ENCODE peak calls at places on chromosomes 4 and X, in seven cellular contexts. I is H9; Y is activated CD8-positive, alpha-beta memory T cell treated with anti-CD3 and anti-CD28 coated beads for 1 hour; A is NCI-H2171 treated with DMSO at 0.1 percent for 48 hours; T is stimulated activated CD4-positive, alpha-beta T cell treated with anti-CD3 and anti-CD28 coated beads, Interleukin-15, amount 100 ng/mL, for 1 hour; N is Kasumi-1; F is C1 segment of cervical spinal cord. X is an unnamed sample.

GRCh38 chr4:141102367-141102766 is 30.9 kb downstream of the RNF150 start:
- DNase-seq in Y (no peak), I (no peak), A (no peak), F (no peak), N (no peak), T (no peak), X (no peak)

GRCh38 chr4:152673489-152673888 is 6.3 kb downstream of the TMEM154 start:
- DNase-seq in T (no peak), F (no peak), A (no peak), Y (no peak), I (no peak), N (no peak), X (no peak)

GRCh38 chr4:125313989-125314602 is 659 bp upstream of the FAT4 start:
- DNase-seq in Y (no peak), I (no peak), A (no peak), T (no peak), N (no peak), F (no peak), X (no peak)

GRCh38 chrX:6526564-6526963 is 8.4 kb downstream of the VCX3A start:
- DNase-seq in Y (no peak), A (no peak), T (no peak), I (no peak), N (no peak), F (no peak), X (no peak)

GRCh38 chr4:27066591-27066990 is 205.9 kb downstream of the STIM2 start:
- DNase-seq in F (no peak), T (no peak), Y (no peak), A (no peak), N (peak; percentile 94), I (peak; percentile 1), X (no peak)

GRCh38 chr4:164252286-164252685 is 501.6 kb upstream of the SMIM31 start:
- DNase-seq in A (no peak), T (no peak), N (no peak), I (peak; percentile 70), Y (no peak), F (no peak), X (no peak)

GRCh38 chrX:133185119-133185518 is 33.0 kb downstream of the TFDP3 start:
- DNase-seq in Y (no peak), T (no peak), I (peak; percentile 29), A (no peak), F (no peak), N (no peak), X (no peak)

GRCh38 chr4:99945718-99946345 is 586 bp downstream of the DNAJB14 start:
- DNase-seq in T (no peak), I (no peak), A (peak; percentile 16), Y (peak; percentile 2), N (peak; percentile 20), F (no peak), X (no peak)

GRCh38 chr4:188550296-188550695 is 411.1 kb downstream of the TRIML1 start:
- DNase-seq in N (no peak), F (no peak), Y (no peak), T (no peak), I (no peak), A (no peak), X (no peak)

GRCh38 chr4:101217353-101218031 is 129.8 kb downstream of the PPP3CA start:
- DNase-seq in T (no peak), F (no peak), N (no peak), I (no peak), Y (no peak), A (no peak), X (no peak)

GRCh38 chrX:45358417-45358816 is 157.7 kb upstream of the DIPK2B start:
- DNase-seq in T (no peak), F (no peak), I (no peak), A (no peak), N (no peak), Y (no peak), X (no peak)

GRCh38 chrX:132165651-132166050 is 37.8 kb upstream of the FRMD7 start:
- DNase-seq in I (no peak), F (no peak), A (no peak), T (no peak), N (no peak), Y (no peak), X (no peak)

GRCh38 chrX:13756381-13756780 is 21.8 kb downstream of the OFD1 start:
- DNase-seq in F (no peak), I (no peak), Y (no peak), A (no peak), N (no peak), T (no peak), X (no peak)

GRCh38 chr4:112516401-112517066 is 554 bp upstream of the NEUROG2 start:
- DNase-seq in A (peak; percentile 19), I (peak; percentile 83), Y (no peak), F (no peak), N (no peak), T (no peak), X (no peak)

GRCh38 chrX:88613338-88613737 is 133.7 kb upstream of the CPXCR1 start:
- DNase-seq in N (peak; percentile 3), T (no peak), A (peak; percentile 1), I (peak; percentile 32), F (no peak), Y (no peak), X (no peak)

GRCh38 chr4:147596976-147597375 is 20.2 kb upstream of the TMEM184C start:
- DNase-seq in A (no peak), T (no peak), Y (no peak), N (no peak), I (no peak), F (no peak), X (no peak)

GRCh38 chr4:3467601-3468031 is 4.5 kb downstream of the DOK7 start:
- DNase-seq in T (no peak), A (no peak), F (no peak), N (no peak), Y (no peak), I (no peak), X (no peak)

GRCh38 chr4:44368413-44369167 is 80.0 kb downstream of the KCTD8 start:
- DNase-seq in T (no peak), A (no peak), F (no peak), Y (no peak), I (no peak), N (no peak), X (no peak)

GRCh38 chr4:17276821-17277220 is 235.1 kb downstream of the QDPR start:
- DNase-seq in F (no peak), I (no peak), T (no peak), A (no peak), Y (no peak), N (no peak), X (no peak)

GRCh38 chr4:67126115-67126514 is 419.2 kb downstream of the CENPC start:
- DNase-seq in I (no peak), N (no peak), T (no peak), F (no peak), A (no peak), Y (no peak), X (no peak)

GRCh38 chr4:90845777-90846176 is 718.6 kb downstream of the CCSER1 start:
- DNase-seq in F (no peak), T (no peak), N (peak; percentile 7), I (no peak), Y (no peak), A (no peak), X (no peak)

GRCh38 chr4:79661196-79661595 is 253.2 kb upstream of the GK2 start:
- DNase-seq in Y (no peak), I (no peak), A (no peak), N (no peak), T (no peak), F (no peak), X (no peak)

GRCh38 chrX:20066968-20067708 is 49.6 kb downstream of the MAP7D2 start:
- DNase-seq in I (no peak), Y (no peak), N (peak; percentile 50), F (no peak), T (no peak), A (peak; percentile 31), X (no peak)

GRCh38 chrX:149521438-149521837 is 16.3 kb upstream of the IDS start:
- DNase-seq in N (no peak), F (no peak), T (no peak), I (no peak), A (no peak), Y (no peak), X (no peak)

GRCh38 chrX:40933132-40934078 is 151.8 kb upstream of the USP9X start:
- DNase-seq in A (peak; percentile 77), F (no peak), N (peak; percentile 43), Y (no peak), T (no peak), I (no peak), X (no peak)

GRCh38 chrX:645024-645376 is 14.4 kb downstream of the SHOX start:
- DNase-seq in T (no peak), N (no peak), Y (no peak), F (no peak), A (no peak), I (peak; percentile 43), X (no peak)

GRCh38 chr4:86855572-86855971 is 6.4 kb upstream of the SLC10A6 start:
- DNase-seq in A (no peak), I (no peak), Y (no peak), N (peak; percentile 24), T (no peak), F (no peak), X (no peak)

GRCh38 chr4:47526281-47526680 is 41.2 kb downstream of the ATP10D start:
- DNase-seq in N (no peak), A (no peak), T (no peak), F (no peak), I (no peak), Y (no peak), X (no peak)

GRCh38 chrX:134469481-134469880 is 9.5 kb downstream of the HPRT1 start:
- DNase-seq in T (no peak), I (no peak), Y (no peak), F (no peak), A (no peak), N (peak; percentile 48), X (no peak)

GRCh38 chrX:75673468-75673867 is 111.6 kb downstream of the MAGEE2 start:
- DNase-seq in T (no peak), I (no peak), N (no peak), F (no peak), A (no peak), Y (no peak), X (no peak)

GRCh38 chr4:121213940-121214339 is 49.8 kb upstream of the TNIP3 start:
- DNase-seq in N (no peak), Y (no peak), A (no peak), T (no peak), F (no peak), I (no peak), X (no peak)

GRCh38 chrX:134374294-134374693 is 85.7 kb upstream of the HPRT1 start:
- DNase-seq in I (no peak), A (peak; percentile 1), F (no peak), N (no peak), T (no peak), Y (no peak), X (no peak)

GRCh38 chrX:44071847-44072545 is 98.8 kb upstream of the NDP start:
- DNase-seq in A (no peak), N (no peak), T (no peak), Y (no peak), F (no peak), I (no peak), X (no peak)

X was measured in cortex of kidney.